ENCODE peak calls at places on chromosomes 1 and 21, in seven cellular contexts. T is astrocyte of the spinal cord; E is psoas muscle; H is stimulated activated CD4-positive, alpha-beta T cell treated with anti-CD3 and anti-CD28 coated beads, Interleukin-1b, Interleukin-23, amount 100 ng/mL, for 4 hours; Z is AG10803; V is GM23338; A is ELR. O is an unnamed sample.

GRCh38 chr1:155833665-155834295 is 23.2 kb downstream of the GON4L start:
- DNase-seq in T (no peak), E (no peak), H (no peak), Z (no peak), V (no peak), A (no peak), O (no peak)

GRCh38 chr1:160726114-160726497 is 12.9 kb upstream of the SLAMF7 start:
- DNase-seq in T (peak; percentile 2), E (no peak), H (no peak), Z (no peak), V (no peak), A (peak; percentile 33), O (peak; percentile 32)

GRCh38 chr1:203681739-203682138 is 55.1 kb downstream of the ATP2B4 start:
- DNase-seq in T (no peak), E (no peak), H (no peak), Z (no peak), V (no peak), A (no peak), O (no peak)

GRCh38 chr1:54054438-54054749 is 986 bp downstream of the TCEANC2 start:
- DNase-seq in T (no peak), E (no peak), H (no peak), Z (no peak), V (peak; percentile 1), A (no peak), O (no peak)

GRCh38 chr1:225817611-225818061 is 7.7 kb downstream of the EPHX1 start:
- DNase-seq in T (peak; percentile 89), E (peak; percentile 80), H (no peak), Z (peak; percentile 95), V (peak; percentile 65), A (peak; percentile 79), O (peak; percentile 90)

GRCh38 chr21:36288651-36289243 is 31.2 kb upstream of the MORC3 start:
- DNase-seq in T (no peak), E (no peak), H (no peak), Z (no peak), V (no peak), A (peak; percentile 58), O (no peak)

GRCh38 chr1:48610628-48611542 is 138.9 kb upstream of the SPATA6 start:
- DNase-seq in T (no peak), E (no peak), H (no peak), Z (no peak), V (no peak), A (no peak), O (no peak)

GRCh38 chr21:45348591-45349327 is 56.2 kb upstream of the COL18A1 start:
- DNase-seq in T (no peak), E (no peak), H (no peak), Z (no peak), V (no peak), A (no peak), O (no peak)

GRCh38 chr21:41359289-41359688 is 2.5 kb upstream of the MX2 start:
- DNase-seq in T (no peak), E (no peak), H (no peak), Z (no peak), V (peak; percentile 67), A (no peak), O (no peak)

GRCh38 chr1:66325594-66326380 is 208.2 kb upstream of the SGIP1 start:
- DNase-seq in T (no peak), E (no peak), H (no peak), Z (no peak), V (no peak), A (no peak), O (no peak)

GRCh38 chr1:44421374-44422028 is 16.4 kb downstream of the RNF220 start:
- DNase-seq in T (no peak), E (no peak), H (no peak), Z (no peak), V (no peak), A (no peak), O (no peak)

GRCh38 chr1:14926214-14926613 is 227.3 kb upstream of the TMEM51 start:
- DNase-seq in T (peak; percentile 37), E (no peak), H (no peak), Z (peak; percentile 46), V (no peak), A (no peak), O (peak; percentile 15)

GRCh38 chr21:45012661-45013270 is 61.6 kb upstream of the ADARB1 start:
- DNase-seq in T (no peak), E (peak; percentile 27), H (no peak), Z (no peak), V (peak; percentile 71), A (no peak), O (no peak)

GRCh38 chr1:84936116-84936810 is 43.3 kb upstream of the LPAR3 start:
- DNase-seq in T (peak; percentile 62), E (no peak), H (no peak), Z (peak; percentile 69), V (peak; percentile 87), A (peak; percentile 79), O (peak; percentile 76)

GRCh38 chr1:244221961-244222360 is 170.9 kb downstream of the ZBTB18 start:
- DNase-seq in T (no peak), E (no peak), H (no peak), Z (peak; percentile 40), V (peak; percentile 3), A (no peak), O (no peak)

GRCh38 chr1:190320952-190321351 is 156.7 kb downstream of the BRINP3 start:
- DNase-seq in T (peak; percentile 44), E (no peak), H (no peak), Z (no peak), V (peak; percentile 57), A (peak; percentile 69), O (peak; percentile 3)

GRCh38 chr1:87204441-87204840 is 124.2 kb upstream of the LMO4 start:
- DNase-seq in T (peak; percentile 22), E (no peak), H (no peak), Z (peak; percentile 24), V (no peak), A (no peak), O (no peak)

GRCh38 chr21:42986125-42986783 is 11.9 kb downstream of the PKNOX1 start:
- DNase-seq in T (no peak), E (no peak), H (no peak), Z (no peak), V (no peak), A (peak; percentile 38), O (no peak)

O was measured in Daoy.